ENCODE peak calls at places on chromosomes 5 and 9, in ten cellular contexts. M, I, B, U, C, N, O, A, F and D are unnamed samples.

GRCh38 chr9:121818016-121818661 is 166.7 kb downstream of the DAB2IP start:
- DNase-seq in M (no peak), I (no peak), B (no peak), U (no peak), C (no peak), N (no peak), O (no peak), A (peak; percentile 47), F (no peak), D (no peak)

GRCh38 chr5:157324237-157324636 is 58.3 kb downstream of the CYFIP2 start:
- DNase-seq in M (no peak), I (no peak), B (peak; percentile 58), U (no peak), C (peak; percentile 55), N (no peak), O (no peak), A (peak; percentile 79), F (no peak), D (no peak)

GRCh38 chr5:66987949-66988838 is 208.4 kb downstream of the CD180 start:
- DNase-seq in M (peak; percentile 55), I (no peak), B (peak; percentile 40), U (no peak), C (peak; percentile 63), N (no peak), O (no peak), A (no peak), F (no peak), D (no peak)

GRCh38 chr9:34230556-34230955 is 51.7 kb downstream of the UBAP1 start:
- DNase-seq in M (no peak), I (no peak), B (no peak), U (no peak), C (no peak), N (no peak), O (no peak), A (no peak), F (no peak), D (no peak)

GRCh38 chr5:399296-400281 is 43.4 kb upstream of the EXOC3 start:
- DNase-seq in M (no peak), I (peak; percentile 89), B (peak; percentile 47), U (peak; percentile 86), C (peak; percentile 88), N (peak; percentile 71), O (peak; percentile 97), A (peak; percentile 82), F (peak; percentile 7), D (no peak)

GRCh38 chr5:86070719-86071118 is 547.0 kb upstream of the COX7C start:
- DNase-seq in M (no peak), I (no peak), B (no peak), U (no peak), C (no peak), N (no peak), O (no peak), A (no peak), F (no peak), D (no peak)

GRCh38 chr5:160081495-160081894 is 37.8 kb downstream of the PWWP2A start:
- DNase-seq in M (no peak), I (peak; percentile 18), B (no peak), U (no peak), C (no peak), N (no peak), O (no peak), A (no peak), F (no peak), D (no peak)

GRCh38 chr5:35024911-35025510 is 22.7 kb downstream of the AGXT2 start:
- DNase-seq in M (no peak), I (no peak), B (no peak), U (no peak), C (no peak), N (no peak), O (no peak), A (no peak), F (no peak), D (no peak)

GRCh38 chr9:86282979-86283535 is 719 bp upstream of the ISCA1 start:
- DNase-seq in M (no peak), I (peak; percentile 89), B (no peak), U (no peak), C (peak; percentile 36), N (no peak), O (no peak), A (no peak), F (no peak), D (peak; percentile 79)

GRCh38 chr9:86287013-86287412 is 4.7 kb upstream of the ISCA1 start:
- DNase-seq in M (peak; percentile 78), I (peak; percentile 47), B (peak; percentile 60), U (no peak), C (peak; percentile 91), N (no peak), O (peak; percentile 24), A (peak; percentile 77), F (no peak), D (no peak)

GRCh38 chr9:86282077-86282978 is at the start of gene ISCA1:
- DNase-seq in M (peak; percentile 95), I (peak; percentile 76), B (peak; percentile 90), U (peak; percentile 98), C (peak; percentile 97), N (peak; percentile 98), O (peak; percentile 97), A (peak; percentile 99), F (peak; percentile 94), D (peak; percentile 50)

GRCh38 chr9:86286278-86286677 is 3.9 kb upstream of the ISCA1 start:
- DNase-seq in M (no peak), I (no peak), B (no peak), U (no peak), C (peak; percentile 33), N (no peak), O (no peak), A (no peak), F (no peak), D (no peak)

DNA sequence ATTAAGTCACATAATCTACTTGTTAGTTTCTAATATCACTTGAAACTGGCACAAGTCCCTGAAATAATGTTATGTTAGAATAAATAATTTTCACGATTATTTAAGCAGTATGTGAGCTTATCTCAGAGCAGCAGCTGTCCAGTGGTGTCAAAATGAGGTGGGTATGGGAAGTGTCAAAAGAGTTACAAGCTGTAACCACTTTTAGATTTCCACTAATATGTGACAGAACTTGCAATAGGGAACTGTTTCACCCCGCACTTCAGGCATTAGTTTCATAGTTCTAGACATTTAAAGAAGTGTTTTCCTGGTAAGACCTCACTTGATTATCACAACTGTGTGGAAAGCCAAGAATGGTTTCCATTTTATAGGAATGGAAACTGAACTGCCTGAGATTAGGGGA is 2.9 kb upstream of the ISCA1 start:
- DNase-seq in M (no peak), I (no peak), B (no peak), U (no peak), C (no peak), N (no peak), O (no peak), A (no peak), F (no peak), D (no peak)
- H3K27ac ChIP-seq in M (no peak overlapping the region), I (no peak overlapping the region), B (no peak overlapping the region), U (no peak overlapping the region), C (no peak overlapping the region), N (no peak overlapping the region), O (no peak overlapping the region), A (no peak overlapping the region), F (no peak overlapping the region), D (no peak overlapping the region)

DNA sequence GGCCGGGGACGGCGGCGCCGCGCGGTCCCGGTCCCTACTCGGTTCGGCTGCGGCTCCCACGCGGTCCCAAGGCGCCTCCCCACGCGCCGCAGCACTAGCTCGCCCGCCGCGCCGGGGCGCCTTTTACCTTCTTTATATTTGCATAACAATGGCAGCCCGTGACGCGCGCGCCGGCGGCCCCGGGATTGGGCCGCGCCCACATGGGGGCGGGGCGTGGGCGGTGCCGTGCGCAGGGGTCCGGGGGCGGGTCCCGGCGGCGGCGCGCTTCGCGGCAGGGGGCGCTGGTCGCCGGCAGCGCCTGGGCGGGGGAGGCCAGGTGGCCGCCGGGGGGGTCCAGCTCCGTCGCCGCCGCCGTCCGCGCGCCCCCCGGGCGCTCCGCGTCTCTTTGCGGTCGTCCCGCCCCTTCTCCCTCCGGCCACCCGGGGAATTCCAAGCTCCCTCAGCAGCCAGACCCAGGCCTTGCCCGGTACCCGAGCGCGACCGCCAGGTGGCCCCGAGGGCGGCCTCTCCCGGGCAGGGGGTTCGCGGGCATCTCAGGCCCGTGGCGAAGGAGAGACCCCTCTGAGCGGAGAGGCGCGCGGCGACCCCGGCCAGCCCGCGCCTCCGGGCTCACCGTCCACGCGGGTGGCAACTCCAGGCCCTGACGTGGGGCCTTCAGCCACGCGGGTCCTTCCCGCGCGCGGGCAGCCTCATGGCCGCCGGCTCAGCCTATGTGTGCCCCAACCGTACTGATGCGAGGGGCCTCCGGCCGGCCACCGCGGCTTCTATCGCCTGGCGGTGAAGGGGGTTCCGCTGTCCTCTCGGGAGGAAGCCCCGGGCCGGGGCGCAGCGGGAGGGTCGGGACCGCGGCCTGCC is at the start of gene NRARP:
- DNase-seq in M (peak; percentile 91), I (peak; percentile 49), B (peak; percentile 89), U (peak; percentile 91), C (peak; percentile 80), N (peak; percentile 95), O (peak; percentile 82), A (peak; percentile 94), F (peak; percentile 94), D (no peak)
- H3K27ac ChIP-seq in M (no peak within 1 kb of the TSS), I (no peak within 1 kb of the TSS), B (peak within 1 kb of the TSS; percentile 58), U (peak within 1 kb of the TSS; percentile 92), C (no peak within 1 kb of the TSS), N (peak within 1 kb of the TSS; percentile 96), O (no peak within 1 kb of the TSS), A (peak within 1 kb of the TSS; percentile 98), F (peak within 1 kb of the TSS; percentile 94), D (peak within 1 kb of the TSS; percentile 66)

DNA sequence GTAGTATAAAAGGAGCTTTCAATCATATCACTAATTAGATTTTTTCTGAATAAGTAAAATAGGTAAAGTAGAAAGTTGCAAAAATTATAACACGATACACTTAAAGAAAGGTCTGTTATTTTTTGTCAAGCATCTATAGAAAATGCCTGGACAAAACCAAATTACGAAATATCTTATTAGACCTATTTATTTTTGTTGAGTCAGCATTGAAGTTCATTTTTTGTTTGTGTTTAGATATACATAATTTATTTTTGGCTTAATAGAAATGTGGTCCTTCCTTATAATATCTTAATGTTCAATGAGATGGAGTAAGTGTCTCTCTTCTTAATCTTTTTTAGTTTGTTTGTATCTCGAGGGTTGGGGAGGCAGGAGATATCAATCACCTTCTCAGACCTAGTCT is 214.8 kb upstream of the GRIA1 start:
- DNase-seq in M (no peak), I (no peak), B (no peak), U (no peak), C (no peak), N (no peak), O (no peak), A (no peak), F (no peak), D (no peak)
- H3K27ac ChIP-seq in M (no peak overlapping the region), I (no peak overlapping the region), B (no peak overlapping the region), U (no peak overlapping the region), C (no peak overlapping the region), N (no peak overlapping the region), O (no peak overlapping the region), A (no peak overlapping the region), F (no peak overlapping the region), D (no peak overlapping the region)

GRCh38 chr9:136662656-136663310 is at the start of gene EGFL7:
- DNase-seq in M (no peak), I (no peak), B (no peak), U (peak; percentile 75), C (no peak), N (no peak), O (no peak), A (no peak), F (no peak), D (no peak)

GRCh38 chr9:136661641-136662325 is 933 bp upstream of the EGFL7 start:
- DNase-seq in M (no peak), I (no peak), B (no peak), U (no peak), C (no peak), N (no peak), O (no peak), A (no peak), F (no peak), D (no peak)

GRCh38 chr9:136660971-136661540 is 1.7 kb upstream of the EGFL7 start:
- DNase-seq in M (no peak), I (no peak), B (no peak), U (no peak), C (no peak), N (peak; percentile 5), O (no peak), A (no peak), F (no peak), D (no peak)

GRCh38 chr9:136663311-136663679 is 579 bp downstream of the EGFL7 start:
- DNase-seq in M (no peak), I (no peak), B (no peak), U (no peak), C (no peak), N (no peak), O (no peak), A (no peak), F (no peak), D (no peak)

DNA sequence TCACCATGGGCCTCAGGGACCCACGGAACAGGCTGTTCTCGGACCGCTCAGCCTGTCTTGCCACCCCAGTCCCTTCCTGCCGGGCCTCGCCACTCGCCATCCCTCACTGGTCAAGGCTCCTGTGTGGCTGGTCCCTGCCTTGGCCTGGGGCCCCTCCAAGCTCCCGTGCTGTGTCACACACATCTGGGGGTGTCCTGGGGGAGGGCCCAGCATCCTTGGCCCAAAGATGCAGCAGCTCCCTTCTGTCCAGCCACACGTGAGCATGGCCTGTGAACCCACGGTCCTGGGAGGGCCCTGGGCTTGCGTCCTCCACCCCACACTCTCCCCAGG is 425 bp upstream of the EGFL7 start:
- DNase-seq in M (no peak), I (no peak), B (no peak), U (no peak), C (no peak), N (no peak), O (no peak), A (no peak), F (no peak), D (no peak)
- H3K27ac ChIP-seq in M (no peak overlapping the region), I (no peak overlapping the region), B (no peak overlapping the region), U (peak overlapping the region; percentile 92), C (no peak overlapping the region), N (peak overlapping the region; percentile 49), O (no peak overlapping the region), A (no peak overlapping the region), F (no peak overlapping the region), D (no peak overlapping the region)